ENCODE peak calls at places on chromosomes 11 and 22, in four cellular contexts. One of them, this sample, is unnamed.
A peak's percentile ranks its signal among the peaks of the same experiment; 100 is the strongest.

GRCh38 chr11:61254403-61255025 is 13.5 kb downstream of the PGA5 start:
- DNase-seq in HCT116: peak; percentile 34
- DNase-seq in substantia nigra: peak; percentile 42
- DNase-seq in right atrium auricular region: peak; percentile 66
- DNase-seq in this sample: peak; percentile 30

GRCh38 chr11:76740772-76741171 is 42.4 kb upstream of the TSKU start:
- DNase-seq in HCT116: no peak
- DNase-seq in right atrium auricular region: no peak
- DNase-seq in substantia nigra: no peak
- DNase-seq in this sample: no peak

GRCh38 chr11:117693344-117693743 is 103.7 kb downstream of the DSCAML1 start:
- DNase-seq in right atrium auricular region: no peak
- DNase-seq in HCT116: no peak
- DNase-seq in substantia nigra: no peak
- DNase-seq in this sample: no peak

GRCh38 chr22:38907767-38908166 is 35.8 kb upstream of the CBX6 start:
- DNase-seq in substantia nigra: no peak
- DNase-seq in HCT116: no peak
- DNase-seq in right atrium auricular region: no peak
- DNase-seq in this sample: no peak

GRCh38 chr11:10318527-10318802 is 13.6 kb downstream of the ADM start:
- DNase-seq in HCT116: no peak
- DNase-seq in substantia nigra: no peak
- DNase-seq in right atrium auricular region: no peak
- DNase-seq in this sample: no peak

GRCh38 chr22:36753120-36753802 is 22.7 kb downstream of the IFT27 start:
- DNase-seq in right atrium auricular region: no peak
- DNase-seq in substantia nigra: no peak
- DNase-seq in HCT116: no peak
- DNase-seq in this sample: no peak

GRCh38 chr11:123233978-123234340 is 38.9 kb upstream of the CLMP start:
- DNase-seq in HCT116: no peak
- DNase-seq in substantia nigra: no peak
- DNase-seq in right atrium auricular region: no peak
- DNase-seq in this sample: no peak

GRCh38 chr11:2411446-2412305 is 11.1 kb downstream of the TSSC4 start:
- DNase-seq in HCT116: no peak
- DNase-seq in right atrium auricular region: no peak
- DNase-seq in substantia nigra: no peak
- DNase-seq in this sample: no peak

GRCh38 chr11:3927129-3927796 is 71.8 kb downstream of the STIM1 start:
- DNase-seq in HCT116: no peak
- DNase-seq in right atrium auricular region: no peak
- DNase-seq in substantia nigra: no peak
- DNase-seq in this sample: no peak

GRCh38 chr11:3932698-3933097 is 77.2 kb downstream of the STIM1 start:
- DNase-seq in substantia nigra: no peak
- DNase-seq in HCT116: no peak
- DNase-seq in right atrium auricular region: no peak
- DNase-seq in this sample: no peak

GRCh38 chr11:3926458-3927095 is 71.1 kb downstream of the STIM1 start:
- DNase-seq in substantia nigra: no peak
- DNase-seq in right atrium auricular region: no peak
- DNase-seq in HCT116: no peak
- DNase-seq in this sample: no peak

GRCh38 chr11:3929232-3929631 is 73.8 kb downstream of the STIM1 start:
- DNase-seq in HCT116: no peak
- DNase-seq in right atrium auricular region: no peak
- DNase-seq in substantia nigra: no peak
- DNase-seq in this sample: no peak

GRCh38 chr11:3929689-3930088 is 74.2 kb downstream of the STIM1 start:
- DNase-seq in HCT116: no peak
- DNase-seq in substantia nigra: no peak
- DNase-seq in right atrium auricular region: no peak
- DNase-seq in this sample: no peak
- H3K27ac ChIP-seq in HCT116: no peak overlapping the region
- H3K27ac ChIP-seq in substantia nigra: no peak overlapping the region
- H3K27ac ChIP-seq in right atrium auricular region: no peak overlapping the region
- H3K27ac ChIP-seq in this sample: peak overlapping the region; percentile 63

GRCh38 chr11:93032580-93032979 is 63.1 kb downstream of the MTNR1B start:
- DNase-seq in right atrium auricular region: no peak
- DNase-seq in substantia nigra: no peak
- DNase-seq in HCT116: no peak
- DNase-seq in this sample: no peak
- H3K27ac ChIP-seq in right atrium auricular region: no peak overlapping the region
- H3K27ac ChIP-seq in substantia nigra: no peak overlapping the region
- H3K27ac ChIP-seq in HCT116: no peak overlapping the region
- H3K27ac ChIP-seq in this sample: no peak overlapping the region

DNA sequence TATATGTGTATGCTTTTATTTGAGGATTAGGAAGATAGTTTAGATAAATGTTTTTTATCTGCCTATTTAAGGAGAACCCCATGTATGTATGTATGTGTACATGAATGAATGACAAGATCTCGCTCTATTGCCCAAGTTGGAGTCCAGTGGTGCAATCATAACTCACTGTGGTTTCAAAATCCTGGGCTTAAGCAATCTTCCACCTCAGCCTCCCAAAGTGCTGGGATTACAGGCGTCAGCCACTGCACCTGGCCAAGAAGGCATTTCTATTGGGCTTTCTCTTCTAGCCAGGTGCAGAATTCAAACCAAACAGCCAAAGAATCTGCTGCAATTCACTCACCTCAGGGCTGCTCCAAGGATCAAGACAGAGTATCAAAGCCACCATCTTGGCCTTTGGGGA is 25.5 kb upstream of the DGKZ start:
- DNase-seq in right atrium auricular region: no peak
- DNase-seq in HCT116: no peak
- DNase-seq in substantia nigra: no peak
- DNase-seq in this sample: no peak
- H3K27ac ChIP-seq in right atrium auricular region: no peak overlapping the region
- H3K27ac ChIP-seq in HCT116: no peak overlapping the region
- H3K27ac ChIP-seq in substantia nigra: no peak overlapping the region
- H3K27ac ChIP-seq in this sample: no peak overlapping the region

GRCh38 chr11:119359365-119360229 is 13.1 kb upstream of the MFRP start:
- DNase-seq in right atrium auricular region: no peak
- DNase-seq in substantia nigra: peak; percentile 24
- DNase-seq in HCT116: no peak
- DNase-seq in this sample: no peak
- H3K27ac ChIP-seq in right atrium auricular region: peak overlapping the region; percentile 94
- H3K27ac ChIP-seq in substantia nigra: peak overlapping the region; percentile 22
- H3K27ac ChIP-seq in HCT116: no peak overlapping the region
- H3K27ac ChIP-seq in this sample: peak overlapping the region; percentile 2

GRCh38 chr11:102604875-102605274 is 20.3 kb downstream of the MMP20 start:
- DNase-seq in HCT116: no peak
- DNase-seq in substantia nigra: no peak
- DNase-seq in right atrium auricular region: no peak
- DNase-seq in this sample: no peak

GRCh38 chr11:102603576-102603975 is 21.6 kb downstream of the MMP20 start:
- DNase-seq in right atrium auricular region: no peak
- DNase-seq in HCT116: no peak
- DNase-seq in substantia nigra: no peak
- DNase-seq in this sample: no peak

GRCh38 chr11:102600666-102601065 is 24.5 kb downstream of the MMP20 start:
- DNase-seq in HCT116: no peak
- DNase-seq in right atrium auricular region: no peak
- DNase-seq in substantia nigra: no peak
- DNase-seq in this sample: no peak

GRCh38 chr11:102603091-102603490 is 22.0 kb downstream of the MMP20 start:
- DNase-seq in HCT116: peak; percentile 92
- DNase-seq in right atrium auricular region: no peak
- DNase-seq in substantia nigra: peak; percentile 80
- DNase-seq in this sample: peak; percentile 31

GRCh38 chr11:102604011-102604410 is 21.1 kb downstream of the MMP20 start:
- DNase-seq in substantia nigra: no peak
- DNase-seq in right atrium auricular region: no peak
- DNase-seq in HCT116: no peak
- DNase-seq in this sample: no peak
- H3K27ac ChIP-seq in substantia nigra: no peak overlapping the region
- H3K27ac ChIP-seq in right atrium auricular region: no peak overlapping the region
- H3K27ac ChIP-seq in HCT116: peak overlapping the region; percentile 85
- H3K27ac ChIP-seq in this sample: no peak overlapping the region

This sample was measured in caudate nucleus.